ENCODE peak calls at places on chromosomes 2 and 18, in nine cellular contexts. F, J, H, I, B, E, T, O and C are unnamed samples.

GRCh38 chr2:240377366-240377765 is 58.1 kb upstream of the GPC1 start:
- DNase-seq in F (no peak), J (no peak), H (no peak), I (no peak), B (no peak), E (no peak), T (no peak), O (no peak), C (no peak)

GRCh38 chr2:52611757-52612156 is 1155.8 kb upstream of the CHAC2 start:
- DNase-seq in F (no peak), J (no peak), H (no peak), I (no peak), B (no peak), E (no peak), T (no peak), O (no peak), C (no peak)

GRCh38 chr2:42060718-42061619 is 13.1 kb downstream of the PKDCC start:
- DNase-seq in F (no peak), J (no peak), H (no peak), I (no peak), B (no peak), E (no peak), T (peak; percentile 32), O (peak; percentile 56), C (peak; percentile 21)

GRCh38 chr2:111904726-111905476 is 6.5 kb downstream of the MERTK start:
- DNase-seq in F (no peak), J (no peak), H (no peak), I (no peak), B (no peak), E (no peak), T (no peak), O (no peak), C (no peak)

GRCh38 chr2:4791488-4791887 is 900.7 kb upstream of the SOX11 start:
- DNase-seq in F (no peak), J (no peak), H (no peak), I (no peak), B (no peak), E (no peak), T (no peak), O (no peak), C (no peak)

GRCh38 chr18:48402953-48403352 is 6.2 kb downstream of the ZBTB7C start:
- DNase-seq in F (no peak), J (no peak), H (peak; percentile 72), I (no peak), B (no peak), E (no peak), T (peak; percentile 20), O (no peak), C (no peak)

GRCh38 chr18:41530959-41531358 is 424.1 kb upstream of the PIK3C3 start:
- DNase-seq in F (no peak), J (no peak), H (no peak), I (no peak), B (no peak), E (no peak), T (no peak), O (no peak), C (no peak)

GRCh38 chr2:219906114-219906693 is 278.8 kb downstream of the SLC4A3 start:
- DNase-seq in F (no peak), J (no peak), H (no peak), I (no peak), B (no peak), E (no peak), T (no peak), O (no peak), C (no peak)

GRCh38 chr2:38981061-38981669 is 91.5 kb downstream of the ARHGEF33 start:
- DNase-seq in F (no peak), J (no peak), H (no peak), I (no peak), B (no peak), E (no peak), T (no peak), O (no peak), C (no peak)

GRCh38 chr2:27715318-27716165 is 51.9 kb downstream of the SLC4A1AP start:
- DNase-seq in F (no peak), J (peak; percentile 31), H (peak; percentile 63), I (peak; percentile 59), B (no peak), E (peak; percentile 44), T (peak; percentile 84), O (no peak), C (no peak)

GRCh38 chr2:164538250-164538866 is 82.9 kb downstream of the GRB14 start:
- DNase-seq in F (peak; percentile 5), J (no peak), H (peak; percentile 46), I (peak; percentile 69), B (peak; percentile 7), E (no peak), T (peak; percentile 70), O (peak; percentile 57), C (peak; percentile 47)

GRCh38 chr2:72109291-72109690 is 38.4 kb downstream of the CYP26B1 start:
- DNase-seq in F (no peak), J (no peak), H (no peak), I (no peak), B (no peak), E (no peak), T (no peak), O (no peak), C (no peak)

GRCh38 chr2:219702796-219703545 is 75.5 kb downstream of the SLC4A3 start:
- DNase-seq in F (no peak), J (no peak), H (peak; percentile 29), I (no peak), B (no peak), E (no peak), T (peak; percentile 35), O (no peak), C (no peak)

GRCh38 chr2:160292225-160292624 is 92.2 kb upstream of the ITGB6 start:
- DNase-seq in F (no peak), J (no peak), H (no peak), I (peak; percentile 63), B (no peak), E (no peak), T (peak; percentile 50), O (no peak), C (no peak)

GRCh38 chr2:99354060-99354459 is 16.9 kb downstream of the EIF5B start:
- DNase-seq in F (no peak), J (no peak), H (peak; percentile 18), I (peak; percentile 29), B (no peak), E (no peak), T (peak; percentile 29), O (no peak), C (no peak)

GRCh38 chr2:224401641-224402342 is at the start of gene FAM124B:
- DNase-seq in F (no peak), J (peak; percentile 23), H (peak; percentile 73), I (peak; percentile 90), B (no peak), E (peak; percentile 60), T (peak; percentile 65), O (peak; percentile 62), C (peak; percentile 59)

GRCh38 chr2:220006152-220006551 is 378.7 kb downstream of the SLC4A3 start:
- DNase-seq in F (peak; percentile 46), J (no peak), H (peak; percentile 55), I (peak; percentile 49), B (no peak), E (no peak), T (no peak), O (no peak), C (no peak)

GRCh38 chr2:113084249-113085000 is 16.7 kb downstream of the IL1F10 start:
- DNase-seq in F (no peak), J (no peak), H (peak; percentile 34), I (peak; percentile 22), B (peak; percentile 7), E (no peak), T (peak; percentile 20), O (no peak), C (no peak)

GRCh38 chr2:219612605-219613286 is 14.7 kb upstream of the SLC4A3 start:
- DNase-seq in F (no peak), J (no peak), H (no peak), I (no peak), B (no peak), E (no peak), T (no peak), O (no peak), C (no peak)

GRCh38 chr2:101844055-101844635 is 146.6 kb downstream of the MAP4K4 start:
- DNase-seq in F (peak; percentile 71), J (no peak), H (peak; percentile 41), I (peak; percentile 80), B (no peak), E (no peak), T (peak; percentile 84), O (peak; percentile 37), C (no peak)

GRCh38 chr2:205245001-205245400 is 437.3 kb upstream of the NRP2 start:
- DNase-seq in F (no peak), J (no peak), H (no peak), I (peak; percentile 46), B (no peak), E (no peak), T (no peak), O (no peak), C (no peak)

GRCh38 chr18:42360716-42361115 is 405.7 kb downstream of the PIK3C3 start:
- DNase-seq in F (no peak), J (no peak), H (no peak), I (no peak), B (no peak), E (no peak), T (no peak), O (no peak), C (no peak)

GRCh38 chr2:71680925-71681324 is 227.6 kb downstream of the DYSF start:
- DNase-seq in F (no peak), J (no peak), H (no peak), I (no peak), B (no peak), E (no peak), T (no peak), O (no peak), C (no peak)

GRCh38 chr2:157256621-157257020 is 884 bp upstream of the GALNT5 start:
- DNase-seq in F (no peak), J (peak; percentile 23), H (peak; percentile 12), I (peak; percentile 32), B (no peak), E (no peak), T (peak; percentile 17), O (no peak), C (no peak)

GRCh38 chr18:49168970-49169619 is 218.3 kb upstream of the SMAD7 start:
- DNase-seq in F (no peak), J (peak; percentile 52), H (no peak), I (no peak), B (no peak), E (no peak), T (no peak), O (no peak), C (no peak)

GRCh38 chr18:51575171-51575570 is 377.7 kb upstream of the MEX3C start:
- DNase-seq in F (no peak), J (no peak), H (no peak), I (no peak), B (no peak), E (no peak), T (no peak), O (no peak), C (no peak)

GRCh38 chr2:191758420-191759199 is 80.7 kb downstream of the NABP1 start:
- DNase-seq in F (no peak), J (peak; percentile 59), H (peak; percentile 79), I (peak; percentile 59), B (peak; percentile 76), E (peak; percentile 63), T (peak; percentile 65), O (peak; percentile 29), C (no peak)

GRCh38 chr2:3588084-3588483 is 6.8 kb upstream of the COLEC11 start:
- DNase-seq in F (no peak), J (no peak), H (no peak), I (no peak), B (no peak), E (no peak), T (no peak), O (no peak), C (no peak)

GRCh38 chr2:9703701-9704221 is 73.0 kb upstream of the YWHAQ start:
- DNase-seq in F (peak; percentile 27), J (no peak), H (peak; percentile 98), I (peak; percentile 79), B (peak; percentile 37), E (no peak), T (peak; percentile 96), O (no peak), C (no peak)

GRCh38 chr2:45849491-45850283 is 198.2 kb downstream of the PRKCE start:
- DNase-seq in F (peak; percentile 61), J (no peak), H (peak; percentile 73), I (peak; percentile 73), B (no peak), E (no peak), T (peak; percentile 94), O (no peak), C (peak; percentile 13)

GRCh38 chr2:140892911-140893637 is 1237.7 kb downstream of the LRP1B start:
- DNase-seq in F (no peak), J (no peak), H (no peak), I (no peak), B (no peak), E (no peak), T (peak; percentile 40), O (no peak), C (no peak)